ENCODE peak calls at places on chromosomes 5 and 9, in nine cellular contexts. R, V, S, N, H, T, W, Q and K are unnamed samples.

GRCh38 chr5:180806351-180807011 is 3.9 kb upstream of the MGAT1 start:
- DNase-seq in R (no peak), V (no peak), S (no peak), N (no peak), H (no peak), T (no peak), W (no peak), Q (peak; percentile 64), K (no peak)

GRCh38 chr5:127930311-127930710 is 153.3 kb upstream of the SLC12A2 start:
- DNase-seq in R (no peak), V (peak; percentile 62), S (peak; percentile 52), N (no peak), H (no peak), T (no peak), W (no peak), Q (no peak), K (no peak)

GRCh38 chr9:137825324-137825991 is 52.1 kb upstream of the CACNA1B start:
- DNase-seq in R (no peak), V (no peak), S (no peak), N (no peak), H (no peak), T (no peak), W (no peak), Q (no peak), K (no peak)

GRCh38 chr5:31853398-31854135 is 214.6 kb downstream of the PDZD2 start:
- DNase-seq in R (peak; percentile 16), V (peak; percentile 12), S (no peak), N (no peak), H (no peak), T (peak; percentile 31), W (peak; percentile 41), Q (no peak), K (no peak)

GRCh38 chr9:114316605-114317230 is 6.2 kb upstream of the ORM1 start:
- DNase-seq in R (peak; percentile 68), V (no peak), S (no peak), N (no peak), H (peak; percentile 63), T (no peak), W (no peak), Q (no peak), K (no peak)

GRCh38 chr9:127388037-127388855 is 8.7 kb upstream of the SLC2A8 start:
- DNase-seq in R (no peak), V (peak; percentile 96), S (peak; percentile 98), N (peak; percentile 85), H (peak; percentile 45), T (peak; percentile 38), W (no peak), Q (peak; percentile 70), K (peak; percentile 94)

GRCh38 chr5:35363387-35363965 is 133.2 kb upstream of the PRLR start:
- DNase-seq in R (no peak), V (no peak), S (no peak), N (no peak), H (no peak), T (no peak), W (no peak), Q (no peak), K (no peak)

GRCh38 chr9:130780865-130781504 is 54.1 kb upstream of the ABL1 start:
- DNase-seq in R (no peak), V (no peak), S (peak; percentile 97), N (no peak), H (peak; percentile 88), T (no peak), W (no peak), Q (peak; percentile 95), K (peak; percentile 94)

GRCh38 chr5:94793113-94793815 is 174.8 kb downstream of the SLF1 start:
- DNase-seq in R (no peak), V (no peak), S (peak; percentile 80), N (peak; percentile 63), H (no peak), T (no peak), W (no peak), Q (no peak), K (no peak)

GRCh38 chr5:55407984-55408383 is 100.2 kb downstream of the MTREX start:
- DNase-seq in R (no peak), V (no peak), S (no peak), N (no peak), H (no peak), T (no peak), W (no peak), Q (no peak), K (no peak)

GRCh38 chr9:82829818-82830217 is 233.1 kb downstream of the RASEF start:
- DNase-seq in R (no peak), V (peak; percentile 9), S (no peak), N (no peak), H (no peak), T (no peak), W (no peak), Q (no peak), K (no peak)

GRCh38 chr9:108860354-108860753 is 1.7 kb upstream of the ACTL7A start:
- DNase-seq in R (no peak), V (peak; percentile 38), S (no peak), N (no peak), H (no peak), T (no peak), W (no peak), Q (no peak), K (peak; percentile 10)

GRCh38 chr5:138985683-138986082 is 110.5 kb upstream of the LRRTM2 start:
- DNase-seq in R (no peak), V (no peak), S (no peak), N (no peak), H (no peak), T (no peak), W (no peak), Q (no peak), K (no peak)

GRCh38 chr5:135271533-135272310 is 127.3 kb downstream of the MACROH2A1 start:
- DNase-seq in R (peak; percentile 55), V (peak; percentile 5), S (no peak), N (no peak), H (no peak), T (peak; percentile 67), W (no peak), Q (no peak), K (no peak)

GRCh38 chr5:172854451-172854871 is 20.4 kb downstream of the ERGIC1 start:
- DNase-seq in R (no peak), V (no peak), S (no peak), N (no peak), H (peak; percentile 86), T (no peak), W (no peak), Q (peak; percentile 88), K (no peak)

GRCh38 chr5:31362931-31363568 is 168.8 kb downstream of the DROSHA start:
- DNase-seq in R (no peak), V (no peak), S (peak; percentile 56), N (no peak), H (no peak), T (no peak), W (no peak), Q (no peak), K (no peak)

GRCh38 chr9:138049085-138049778 is 171.7 kb downstream of the CACNA1B start:
- DNase-seq in R (peak; percentile 1), V (no peak), S (no peak), N (no peak), H (peak; percentile 72), T (no peak), W (no peak), Q (no peak), K (no peak)

GRCh38 chr9:89339807-89340206 is 21.5 kb downstream of the SECISBP2 start:
- DNase-seq in R (no peak), V (no peak), S (no peak), N (no peak), H (no peak), T (no peak), W (no peak), Q (no peak), K (no peak)
- H3K36me3 ChIP-seq in R (peaks cover 22% of the 10 kb centered on the region), V (peaks cover 23% of the 10 kb centered on the region), S (peaks cover 45% of the 10 kb centered on the region), N (peaks cover 93% of the 10 kb centered on the region), H (peaks cover 3% of the 10 kb centered on the region), T (peaks cover 4% of the 10 kb centered on the region), W (peaks cover 61% of the 10 kb centered on the region), Q (peaks cover 100% of the 10 kb centered on the region), K (peaks cover 92% of the 10 kb centered on the region)

GRCh38 chr5:230711-231110 is 12.6 kb downstream of the SDHA start:
- DNase-seq in R (no peak), V (no peak), S (no peak), N (no peak), H (no peak), T (no peak), W (no peak), Q (no peak), K (no peak)

GRCh38 chr5:234450-234849 is 16.3 kb downstream of the SDHA start:
- DNase-seq in R (no peak), V (no peak), S (no peak), N (no peak), H (no peak), T (no peak), W (no peak), Q (no peak), K (no peak)

GRCh38 chr5:228886-229285 is 10.8 kb downstream of the SDHA start:
- DNase-seq in R (no peak), V (no peak), S (no peak), N (no peak), H (no peak), T (no peak), W (no peak), Q (no peak), K (no peak)

DNA sequence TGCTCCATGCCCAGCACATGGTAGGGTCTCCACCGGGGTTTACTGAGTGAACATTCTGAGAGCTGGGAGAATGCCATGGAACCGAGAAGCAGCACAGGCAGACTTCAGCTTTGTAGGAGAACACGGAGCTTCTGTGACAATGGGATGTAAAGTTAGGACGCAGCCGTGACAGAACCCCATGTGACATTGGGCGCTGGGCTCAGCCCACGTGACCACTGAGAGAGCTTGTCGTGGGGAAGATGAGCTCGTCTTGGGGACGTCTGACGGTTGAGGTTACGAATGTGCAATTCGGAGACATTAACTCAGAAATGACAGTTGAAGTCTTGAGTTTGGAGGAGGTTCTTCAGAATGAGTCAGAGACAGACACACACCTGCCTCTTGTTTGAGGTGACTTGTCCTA is 13.5 kb downstream of the SDHA start:
- DNase-seq in R (no peak), V (no peak), S (no peak), N (no peak), H (no peak), T (no peak), W (no peak), Q (no peak), K (no peak)
- H3K36me3 ChIP-seq in R (peaks cover 8% of the 10 kb centered on the region), V (peaks cover 42% of the 10 kb centered on the region), S (peaks cover 64% of the 10 kb centered on the region), N (peaks cover 80% of the 10 kb centered on the region), H (peaks cover 3% of the 10 kb centered on the region), T (no peaks in the 10 kb centered on the region), W (peaks cover 18% of the 10 kb centered on the region), Q (peaks cover 99% of the 10 kb centered on the region), K (peaks cover 72% of the 10 kb centered on the region)

GRCh38 chr5:177459819-177460628 is 13.4 kb downstream of the DBN1 start:
- DNase-seq in R (no peak), V (no peak), S (no peak), N (no peak), H (no peak), T (no peak), W (no peak), Q (no peak), K (no peak)
- H3K36me3 ChIP-seq in R (peaks cover 7% of the 10 kb centered on the region), V (no peaks in the 10 kb centered on the region), S (peaks cover 68% of the 10 kb centered on the region), N (no peaks in the 10 kb centered on the region), H (no peaks in the 10 kb centered on the region), T (peaks cover 19% of the 10 kb centered on the region), W (peaks cover 36% of the 10 kb centered on the region), Q (peaks cover 37% of the 10 kb centered on the region), K (peaks cover 63% of the 10 kb centered on the region)

DNA sequence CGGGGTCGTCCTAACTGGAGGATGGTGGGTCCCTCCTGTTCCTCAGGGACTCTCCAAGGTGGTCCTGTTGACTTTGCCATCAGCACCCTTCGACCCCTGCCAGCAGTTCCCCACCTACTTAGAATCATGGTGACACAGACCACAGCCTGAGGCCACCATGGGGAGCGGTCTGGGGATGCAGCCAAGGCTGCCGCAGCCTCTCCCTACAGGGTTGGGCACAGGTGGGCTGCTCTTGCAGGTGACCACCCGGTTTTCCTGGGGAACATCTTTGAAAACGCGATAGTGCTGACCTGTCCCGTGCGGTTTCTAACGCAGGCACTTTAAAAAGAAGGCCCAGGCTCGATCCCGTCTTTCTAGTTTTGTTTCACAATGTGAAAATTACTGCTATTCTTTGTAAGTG is 12.7 kb upstream of the CEL start:
- DNase-seq in R (no peak), V (no peak), S (no peak), N (no peak), H (no peak), T (no peak), W (no peak), Q (no peak), K (no peak)
- H3K36me3 ChIP-seq in R (no peaks in the 10 kb centered on the region), V (peaks cover 11% of the 10 kb centered on the region), S (peaks cover 42% of the 10 kb centered on the region), N (peaks cover 80% of the 10 kb centered on the region), H (no peaks in the 10 kb centered on the region), T (peaks cover 15% of the 10 kb centered on the region), W (peaks cover 4% of the 10 kb centered on the region), Q (peaks cover 99% of the 10 kb centered on the region), K (peaks cover 64% of the 10 kb centered on the region)